ENCODE peak calls at places on chromosomes 3 and 15, in nine cellular contexts. N, C, U, P, E, G, F, I and J are unnamed samples.

GRCh38 chr15:99507732-99508571 is 57.8 kb upstream of the MEF2A start:
- DNase-seq in N (no peak), C (no peak), U (peak; percentile 59), P (peak; percentile 86), E (no peak), G (peak; percentile 25), F (no peak), I (no peak), J (peak; percentile 33)

GRCh38 chr15:64163662-64164362 is 990 bp upstream of the PPIB start:
- DNase-seq in N (no peak), C (no peak), U (peak; percentile 52), P (peak; percentile 65), E (no peak), G (peak; percentile 55), F (no peak), I (no peak), J (peak; percentile 28)

GRCh38 chr3:150393745-150394144 is 14.4 kb upstream of the TSC22D2 start:
- DNase-seq in N (no peak), C (no peak), U (no peak), P (no peak), E (no peak), G (no peak), F (no peak), I (no peak), J (no peak)

GRCh38 chr3:55735976-55736375 is 248.9 kb upstream of the WNT5A start:
- DNase-seq in N (no peak), C (no peak), U (no peak), P (no peak), E (no peak), G (no peak), F (no peak), I (no peak), J (no peak)

GRCh38 chr3:101310580-101311375 is 9.6 kb downstream of the IMPG2 start:
- DNase-seq in N (no peak), C (peak; percentile 13), U (no peak), P (no peak), E (no peak), G (no peak), F (no peak), I (no peak), J (no peak)

GRCh38 chr3:184186902-184187207 is 856 bp downstream of the ABCF3 start:
- DNase-seq in N (no peak), C (no peak), U (no peak), P (no peak), E (no peak), G (no peak), F (no peak), I (no peak), J (no peak)

GRCh38 chr3:69178838-69179739 is 56.7 kb upstream of the LMOD3 start:
- DNase-seq in N (no peak), C (no peak), U (no peak), P (peak; percentile 9), E (no peak), G (no peak), F (no peak), I (no peak), J (no peak)

GRCh38 chr3:50248387-50248786 is 12.4 kb downstream of the GNAI2 start:
- DNase-seq in N (no peak), C (no peak), U (no peak), P (no peak), E (no peak), G (no peak), F (no peak), I (peak; percentile 65), J (no peak)

GRCh38 chr3:118544458-118544857 is 490.2 kb downstream of the IGSF11 start:
- DNase-seq in N (no peak), C (no peak), U (no peak), P (no peak), E (no peak), G (peak; percentile 62), F (no peak), I (no peak), J (no peak)

DNA sequence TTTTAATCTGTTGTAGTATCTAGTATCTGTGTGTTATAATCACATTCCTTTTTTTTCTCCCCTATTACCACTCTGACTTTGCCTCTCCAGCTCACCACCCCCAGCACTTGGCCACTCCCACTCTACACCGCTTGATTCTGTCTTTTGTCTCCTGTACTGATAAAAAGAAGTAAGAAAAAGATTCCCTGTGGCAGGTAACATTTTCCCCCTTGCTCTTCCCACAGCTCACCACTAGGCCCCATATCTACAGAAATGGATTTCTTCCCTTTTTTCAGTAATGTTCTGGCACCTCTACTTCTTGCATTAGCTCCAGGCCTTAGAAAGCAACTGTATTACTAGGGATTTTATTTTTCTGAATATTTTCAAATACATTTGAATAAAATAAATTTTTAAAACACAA is 25.6 kb downstream of the KCNH8 start:
- DNase-seq in N (no peak), C (no peak), U (no peak), P (no peak), E (no peak), G (peak; percentile 79), F (peak; percentile 1), I (no peak), J (no peak)
- TF ChIP-seq CTCF in N (no peak), C (no peak), U (no peak), P (no peak), E (peak; percentile 16), G (peak; percentile 77), F (no peak), I (no peak), J (no peak)

GRCh38 chr15:88450125-88450798 is 16.9 kb downstream of the MRPL46 start:
- DNase-seq in N (peak; percentile 38), C (peak; percentile 26), U (peak; percentile 65), P (peak; percentile 73), E (peak; percentile 49), G (peak; percentile 97), F (peak; percentile 75), I (peak; percentile 60), J (peak; percentile 89)
- TF ChIP-seq CTCF in N (no peak), C (peak; percentile 88), U (peak; percentile 67), P (peak; percentile 87), E (peak; percentile 84), G (peak; percentile 98), F (peak; percentile 92), I (peak; percentile 69), J (peak; percentile 92)

GRCh38 chr3:157754415-157754814 is 251.2 kb upstream of the VEPH1 start:
- DNase-seq in N (no peak), C (no peak), U (no peak), P (no peak), E (no peak), G (no peak), F (no peak), I (no peak), J (no peak)

GRCh38 chr3:157753753-157754152 is 250.5 kb upstream of the VEPH1 start:
- DNase-seq in N (no peak), C (no peak), U (no peak), P (no peak), E (no peak), G (no peak), F (no peak), I (no peak), J (no peak)

GRCh38 chr3:157752952-157753351 is 249.7 kb upstream of the VEPH1 start:
- DNase-seq in N (no peak), C (no peak), U (no peak), P (no peak), E (no peak), G (no peak), F (no peak), I (no peak), J (no peak)

DNA sequence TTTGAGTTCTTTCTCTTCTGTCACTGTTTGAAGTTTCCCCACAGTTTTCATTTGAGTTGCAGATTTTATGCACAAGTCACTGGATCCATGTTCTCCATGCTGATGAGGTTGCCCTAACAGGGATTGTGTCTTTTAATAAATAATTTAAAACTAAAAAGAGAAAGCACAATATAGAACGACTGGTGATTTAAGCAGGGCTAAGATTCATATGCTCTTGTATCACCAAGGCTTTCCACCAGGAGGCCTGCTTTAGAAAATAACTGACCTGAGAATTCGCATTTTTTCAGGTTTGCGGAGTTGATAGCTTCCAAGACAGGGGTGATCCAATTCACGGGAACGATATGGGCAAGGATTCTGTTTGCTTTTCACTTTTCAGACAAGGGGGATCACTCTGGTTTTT is 252.0 kb upstream of the VEPH1 start:
- DNase-seq in N (no peak), C (no peak), U (no peak), P (no peak), E (no peak), G (peak; percentile 48), F (no peak), I (no peak), J (no peak)
- TF ChIP-seq CTCF in N (no peak), C (peak; percentile 36), U (no peak), P (no peak), E (peak; percentile 23), G (peak; percentile 66), F (no peak), I (no peak), J (no peak)

GRCh38 chr3:108131105-108131794 is 40.4 kb upstream of the CD47 start:
- DNase-seq in N (no peak), C (peak; percentile 70), U (no peak), P (no peak), E (no peak), G (no peak), F (no peak), I (no peak), J (no peak)
- TF ChIP-seq CTCF in N (no peak), C (no peak), U (no peak), P (no peak), E (no peak), G (no peak), F (no peak), I (no peak), J (no peak)

DNA sequence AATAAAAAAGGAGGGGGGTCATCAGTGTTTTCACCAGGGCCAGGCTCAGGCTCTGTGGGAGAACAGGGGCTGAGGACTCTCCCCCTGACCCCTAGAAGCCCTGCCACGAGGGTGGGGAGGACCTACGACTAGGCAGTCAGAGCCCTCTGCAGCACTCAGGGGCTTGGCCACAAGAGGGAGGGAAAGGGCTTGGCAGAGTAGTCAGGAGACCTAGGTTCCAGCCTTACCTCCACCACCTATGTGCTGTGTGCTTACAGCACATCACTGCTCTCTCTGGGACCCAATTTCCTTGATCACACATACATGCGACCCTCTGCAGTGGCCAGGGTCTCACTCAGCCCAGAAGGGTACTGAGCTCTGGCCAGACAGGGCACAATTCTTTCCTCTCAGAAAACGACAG is 16.3 kb upstream of the SKIC8 start:
- DNase-seq in N (no peak), C (no peak), U (no peak), P (peak; percentile 50), E (no peak), G (peak; percentile 91), F (no peak), I (no peak), J (peak; percentile 12)
- TF ChIP-seq CTCF in N (no peak), C (peak; percentile 20), U (no peak), P (peak; percentile 46), E (no peak), G (peak; percentile 84), F (peak; percentile 89), I (no peak), J (no peak)